ENCODE peak calls at places on chromosomes 16 and 17, in four cellular contexts. J is GM12878, V is A549, X is K562. M is an unnamed sample.
A peak's percentile ranks its signal among the peaks of the same experiment; 100 is the strongest.

GRCh38 chr16:47787695-47788094 is 326.6 kb downstream of the PHKB start:
- DNase-seq in X (peak; percentile 5), J (no peak), V (no peak), M (peak; percentile 22)

GRCh38 chr16:50244504-50245416 is 21.6 kb upstream of the ADCY7 start:
- DNase-seq in J (no peak), V (no peak), X (no peak), M (no peak)

GRCh38 chr16:11133344-11133921 is 122.6 kb downstream of the SOCS1 start:
- DNase-seq in X (peak; percentile 90), J (no peak), V (no peak), M (peak; percentile 96)

GRCh38 chr17:75102385-75102821 is 7.4 kb upstream of the ARMC7 start:
- DNase-seq in X (peak; percentile 47), V (no peak), J (peak; percentile 63), M (no peak)

GRCh38 chr16:5024632-5025031 is 9.1 kb downstream of the NAGPA start:
- DNase-seq in X (no peak), J (no peak), V (peak; percentile 75), M (no peak)

GRCh38 chr16:89974860-89975259 is 26.3 kb downstream of the DEF8 start:
- DNase-seq in X (no peak), J (no peak), V (no peak), M (no peak)

GRCh38 chr17:55155867-55156560 is 108.7 kb upstream of the HLF start:
- DNase-seq in X (no peak), J (no peak), V (no peak), M (no peak)

GRCh38 chr17:73268582-73269328 is 7.1 kb upstream of the CPSF4L start:
- DNase-seq in X (no peak), V (no peak), J (no peak), M (no peak)

GRCh38 chr16:27576729-27577128 is 26.8 kb downstream of the KATNIP start:
- DNase-seq in J (no peak), V (no peak), X (no peak), M (no peak)

GRCh38 chr16:526181-527014 is 1.1 kb upstream of the CAPN15 start:
- DNase-seq in X (peak; percentile 72), V (no peak), J (no peak), M (peak; percentile 40)

GRCh38 chr17:38456031-38456815 is 28.0 kb downstream of the ARHGAP23 start:
- DNase-seq in V (no peak), J (no peak), X (no peak), M (no peak)

GRCh38 chr16:22674832-22675191 is 139.2 kb upstream of the HS3ST2 start:
- DNase-seq in V (no peak), X (no peak), J (no peak), M (no peak)

GRCh38 chr16:30953511-30954124 is 3.9 kb upstream of the SETD1A start:
- DNase-seq in X (peak; percentile 95), V (peak; percentile 86), J (no peak), M (peak; percentile 71)
- TF ChIP-seq ELK1 in X (no peak), V (no peak), J (no peak), M (no peak)

GRCh38 chr17:50421308-50422031 is 4.5 kb upstream of the ACSF2 start:
- DNase-seq in V (no peak), X (peak; percentile 25), J (no peak), M (no peak)
- TF ChIP-seq USF2 in V (no peak), X (no peak), J (no peak), M (no peak)

GRCh38 chr16:84308120-84308519 is 13.4 kb downstream of the WFDC1 start:
- DNase-seq in J (no peak), V (peak; percentile 64), X (peak; percentile 49), M (peak; percentile 34)
- TF ChIP-seq ELK1 in J (no peak), V (no peak), X (no peak), M (no peak)

DNA sequence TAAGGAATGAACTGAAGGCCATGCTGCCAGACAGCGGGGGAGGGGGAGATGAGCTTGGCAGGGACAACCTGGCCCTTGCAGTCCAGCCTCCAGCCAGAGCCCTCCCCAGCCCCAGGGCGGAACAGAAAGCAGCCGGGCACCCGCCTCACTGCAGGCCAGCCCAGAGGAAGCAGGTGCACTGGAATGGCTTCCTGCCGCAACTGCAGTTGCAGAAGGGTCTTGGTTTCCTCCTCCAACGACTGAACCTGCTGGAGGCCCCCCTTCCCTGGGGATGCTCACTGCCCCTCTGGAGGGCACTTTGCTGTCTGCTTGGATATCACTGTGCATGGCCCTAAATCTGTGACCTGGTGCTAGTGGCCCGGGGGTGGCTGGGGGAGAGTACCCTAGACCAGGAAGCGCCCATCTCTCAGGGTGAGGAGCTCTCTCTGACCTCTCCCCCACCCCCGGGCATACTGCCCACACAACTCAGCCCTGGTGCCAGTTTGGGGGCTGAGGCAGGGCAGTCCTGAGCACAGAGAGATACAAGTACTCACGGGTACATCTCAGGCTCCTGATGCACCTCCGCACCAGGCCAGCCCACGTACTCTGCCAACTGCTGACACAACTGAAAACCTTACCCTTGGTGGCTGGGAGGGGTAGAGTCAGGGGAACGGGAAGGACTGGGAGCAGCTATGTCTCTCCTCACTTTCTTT is 41.1 kb downstream of the MYO18A start:
- DNase-seq in J (no peak), V (no peak), X (no peak), M (no peak)
- TF ChIP-seq USF2 in J (no peak), V (no peak), X (no peak), M (no peak)

GRCh38 chr17:1997587-1998425 is 27.3 kb downstream of the RTN4RL1 start:
- DNase-seq in J (no peak), X (no peak), V (peak; percentile 71), M (no peak)
- TF ChIP-seq ELK1 in J (no peak), X (no peak), V (no peak), M (no peak)

GRCh38 chr17:80126449-80126715 is 20.5 kb downstream of the EIF4A3 start:
- DNase-seq in V (no peak), X (no peak), J (no peak), M (no peak)
- TF ChIP-seq USF2 in V (no peak), X (no peak), J (no peak), M (no peak)

DNA sequence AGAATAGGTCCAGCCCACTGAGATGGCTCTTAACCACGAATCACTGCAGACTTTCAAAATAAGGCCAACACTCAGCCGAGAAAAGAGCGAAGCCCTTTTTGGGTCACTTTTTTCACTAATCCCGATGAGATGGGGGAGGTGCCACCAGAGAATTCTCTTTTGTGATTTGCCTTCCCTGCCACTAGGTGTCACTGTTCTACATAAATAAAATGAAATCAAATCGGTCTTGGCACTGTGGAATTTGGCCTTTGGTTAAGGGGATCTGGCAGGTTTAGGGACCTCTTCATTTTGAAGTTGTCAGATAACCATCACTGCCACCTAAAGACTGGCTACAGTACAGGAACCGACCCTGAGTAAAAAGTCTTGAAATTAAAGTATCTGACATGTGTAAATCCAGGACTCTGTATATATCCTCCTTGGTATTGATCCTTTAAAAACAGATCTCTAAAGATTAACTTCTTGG is 147.0 kb downstream of the HS3ST4 start:
- DNase-seq in V (peak; percentile 48), J (peak; percentile 11), X (peak; percentile 56), M (peak; percentile 41)
- TF ChIP-seq ELK1 in V (no peak), J (no peak), X (no peak), M (no peak)